ENCODE peak calls at places on chromosomes 3 and 15, in four cellular contexts. F, R, V and O are unnamed samples.

GRCh38 chr3:187728930-187729583 is 16.2 kb downstream of the BCL6 start:
- DNase-seq in F (no peak), R (no peak), V (no peak), O (no peak)

GRCh38 chr3:140341817-140342403 is 336.0 kb upstream of the TRIM42 start:
- DNase-seq in F (no peak), R (no peak), V (peak; percentile 57), O (no peak)

GRCh38 chr15:32994810-32995424 is 199.6 kb downstream of the FMN1 start:
- DNase-seq in F (peak; percentile 7), R (peak; percentile 24), V (no peak), O (peak; percentile 62)

GRCh38 chr3:110664148-110664547 is 407.5 kb upstream of the NECTIN3 start:
- DNase-seq in F (no peak), R (no peak), V (no peak), O (no peak)

GRCh38 chr3:58617338-58617761 is 40.2 kb upstream of the FAM107A start:
- DNase-seq in F (no peak), R (no peak), V (no peak), O (no peak)

GRCh38 chr15:74432271-74432967 is 1.3 kb downstream of the SEMA7A start:
- DNase-seq in F (no peak), R (no peak), V (no peak), O (no peak)

GRCh38 chr3:72004749-72005292 is 219.9 kb upstream of the PROK2 start:
- DNase-seq in F (no peak), R (peak; percentile 40), V (no peak), O (no peak)

GRCh38 chr3:71486831-71487230 is 96.7 kb downstream of the FOXP1 start:
- DNase-seq in F (no peak), R (no peak), V (no peak), O (no peak)

GRCh38 chr15:82847703-82848102 is 38.3 kb downstream of the WHAMM start:
- DNase-seq in F (no peak), R (no peak), V (no peak), O (no peak)

GRCh38 chr15:39301589-39301999 is 279.3 kb upstream of the THBS1 start:
- DNase-seq in F (no peak), R (no peak), V (no peak), O (no peak)

GRCh38 chr15:52336530-52336929 is 40.9 kb upstream of the MYO5C start:
- DNase-seq in F (no peak), R (peak; percentile 8), V (no peak), O (no peak)

GRCh38 chr15:100307241-100307855 is 34.4 kb downstream of the ADAMTS17 start:
- DNase-seq in F (no peak), R (no peak), V (no peak), O (no peak)

GRCh38 chr15:63453181-63453905 is 51.0 kb upstream of the USP3 start:
- DNase-seq in F (no peak), R (no peak), V (no peak), O (no peak)

GRCh38 chr3:71961378-71961777 is 176.4 kb upstream of the PROK2 start:
- DNase-seq in F (no peak), R (no peak), V (no peak), O (no peak)

GRCh38 chr15:89828324-89829145 is 13.9 kb upstream of the ANPEP start:
- DNase-seq in F (no peak), R (no peak), V (no peak), O (no peak)

GRCh38 chr3:33153782-33154181 is 40.0 kb downstream of the CRTAP start:
- DNase-seq in F (no peak), R (no peak), V (no peak), O (no peak)

GRCh38 chr3:184449161-184449515 is 69.3 kb downstream of the CHRD start:
- DNase-seq in F (no peak), R (no peak), V (no peak), O (no peak)

GRCh38 chr3:52536112-52536368 is 365 bp upstream of the UQCC5 start:
- DNase-seq in F (no peak), R (no peak), V (no peak), O (no peak)

GRCh38 chr15:68725736-68726135 is 95.0 kb downstream of the ANP32A start:
- DNase-seq in F (no peak), R (no peak), V (no peak), O (no peak)

GRCh38 chr15:58432421-58432820 is 630 bp downstream of the LIPC start:
- DNase-seq in F (no peak), R (no peak), V (no peak), O (no peak)

GRCh38 chr3:156586905-156587766 is 32.2 kb upstream of the SSR3 start:
- DNase-seq in F (no peak), R (no peak), V (no peak), O (no peak)

GRCh38 chr3:155334215-155334896 is 40.9 kb upstream of the STRIT1 start:
- DNase-seq in F (no peak), R (no peak), V (no peak), O (no peak)

GRCh38 chr3:105323274-105323599 is 43.5 kb upstream of the ALCAM start:
- DNase-seq in F (no peak), R (no peak), V (no peak), O (no peak)

GRCh38 chr3:44557074-44557473 is 2.1 kb downstream of the ZKSCAN7 start:
- DNase-seq in F (no peak), R (no peak), V (no peak), O (no peak)

GRCh38 chr3:39753361-39753760 is 56.0 kb upstream of the MYRIP start:
- DNase-seq in F (no peak), R (no peak), V (no peak), O (no peak)

GRCh38 chr15:76996526-76997401 is 1.8 kb downstream of the PSTPIP1 start:
- DNase-seq in F (no peak), R (no peak), V (no peak), O (no peak)

GRCh38 chr3:186298876-186299275 is 63.2 kb downstream of the DGKG start:
- DNase-seq in F (no peak), R (no peak), V (no peak), O (no peak)

GRCh38 chr15:66617137-66618090 is 51.6 kb upstream of the LCTL start:
- DNase-seq in F (peak; percentile 36), R (no peak), V (no peak), O (no peak)

GRCh38 chr3:119809249-119810017 is 27.5 kb downstream of the NR1I2 start:
- DNase-seq in F (no peak), R (no peak), V (no peak), O (no peak)

GRCh38 chr3:31714512-31714894 is 181.8 kb downstream of the STT3B start:
- DNase-seq in F (no peak), R (no peak), V (no peak), O (no peak)

GRCh38 chr3:3177861-3178497 is 1.5 kb downstream of the CRBN start:
- DNase-seq in F (peak; percentile 14), R (peak; percentile 36), V (no peak), O (peak; percentile 17)

GRCh38 chr3:130905551-130905950 is 11.7 kb downstream of the ATP2C1 start:
- DNase-seq in F (no peak), R (no peak), V (no peak), O (peak; percentile 4)

GRCh38 chr15:67085818-67086649 is 20.6 kb downstream of the SMAD3 start:
- DNase-seq in F (no peak), R (peak; percentile 54), V (no peak), O (no peak)

GRCh38 chr3:12922299-12922698 is 80.9 kb upstream of the RPL32 start:
- DNase-seq in F (no peak), R (no peak), V (no peak), O (no peak)

DNA sequence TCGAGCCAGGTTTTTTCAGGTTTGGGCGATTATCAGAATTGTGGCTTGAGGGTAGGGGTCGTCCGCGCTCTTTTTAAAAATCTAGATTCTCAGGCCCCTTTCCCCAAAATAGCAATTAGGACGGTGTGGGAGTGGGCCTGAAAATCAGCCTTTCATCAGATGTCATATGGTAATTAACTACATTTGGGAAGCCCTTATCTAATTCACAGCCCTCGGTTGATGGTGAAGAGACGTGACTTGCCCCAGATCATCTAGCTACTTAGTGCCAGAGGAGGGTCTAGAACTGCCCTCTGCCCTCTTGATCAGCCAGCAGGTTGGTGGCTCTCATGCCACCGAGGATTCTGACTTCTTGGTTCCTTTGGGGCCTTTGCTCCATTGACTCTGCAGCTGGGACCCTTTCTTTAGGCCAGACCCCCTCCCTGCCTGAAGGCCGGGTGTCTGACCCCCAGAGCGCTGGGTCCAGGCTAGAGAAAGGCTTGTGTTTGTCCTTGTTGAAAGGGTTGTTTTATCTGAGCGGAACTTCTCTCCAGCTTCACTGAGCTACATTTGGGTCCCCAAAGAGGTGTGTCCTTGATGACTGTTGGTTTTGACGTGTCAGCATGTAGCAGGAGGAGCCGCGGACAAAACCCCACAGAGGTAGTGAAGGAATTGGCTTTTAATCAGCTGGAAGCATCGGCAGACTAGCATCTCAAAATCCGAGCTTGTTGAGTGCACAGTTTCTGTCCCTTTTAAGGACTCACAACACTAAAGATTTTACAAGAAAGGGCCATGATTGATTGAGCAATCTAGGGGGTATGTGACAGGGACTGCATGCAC is 857 bp downstream of the AEN start:
- DNase-seq in F (peak; percentile 76), R (peak; percentile 80), V (no peak), O (peak; percentile 62)
- TF ChIP-seq RNF2 in F (no peak), R (no peak), V (no peak), O (no peak)

DNA sequence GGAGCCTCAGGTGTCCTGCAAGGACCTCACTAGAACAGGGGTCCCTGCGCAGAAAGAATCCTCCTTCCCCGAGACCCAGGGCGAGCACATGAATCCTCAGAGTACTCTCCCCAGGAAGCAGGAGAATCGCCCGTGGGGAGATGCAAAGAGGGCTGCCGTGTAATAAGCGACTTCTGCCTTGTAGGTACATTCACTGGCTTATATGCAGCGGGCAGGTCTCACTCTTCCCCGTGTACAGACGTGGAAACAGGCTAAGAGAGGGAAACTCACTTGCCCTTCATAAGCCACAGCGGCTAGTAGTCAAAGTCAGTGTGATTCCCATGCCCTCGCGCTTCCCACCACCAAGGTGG is 391 bp downstream of the PIF1 start:
- DNase-seq in F (no peak), R (no peak), V (no peak), O (no peak)
- TF ChIP-seq RNF2 in F (no peak), R (no peak), V (no peak), O (no peak)

GRCh38 chr3:152243301-152243711 is 25.4 kb upstream of the MBNL1 start:
- DNase-seq in F (peak; percentile 10), R (peak; percentile 86), V (no peak), O (no peak)

GRCh38 chr3:152244156-152244888 is 24.4 kb upstream of the MBNL1 start:
- DNase-seq in F (no peak), R (peak; percentile 70), V (no peak), O (no peak)

GRCh38 chr3:152241142-152242067 is 27.3 kb upstream of the MBNL1 start:
- DNase-seq in F (no peak), R (peak; percentile 65), V (no peak), O (no peak)

GRCh38 chr3:152245498-152246175 is 23.1 kb upstream of the MBNL1 start:
- DNase-seq in F (no peak), R (peak; percentile 69), V (no peak), O (no peak)
- TF ChIP-seq RNF2 in F (no peak), R (no peak), V (no peak), O (no peak)

GRCh38 chr15:29570931-29571727 is 251.1 kb downstream of the TJP1 start:
- DNase-seq in F (no peak), R (no peak), V (no peak), O (peak; percentile 40)
- TF ChIP-seq RNF2 in F (peak; percentile 88), R (no peak), V (no peak), O (peak; percentile 100)

GRCh38 chr3:49611291-49611690 is 57.0 kb downstream of the BSN start:
- DNase-seq in F (no peak), R (no peak), V (no peak), O (no peak)
- TF ChIP-seq RNF2 in F (no peak), R (no peak), V (no peak), O (no peak)